ENCODE peak calls at places on chromosomes 12 and 14, in nine cellular contexts. S is lung, X is GM23248, H is neuronal stem cell, T is tibial artery, A is lower lobe of right lung, L is brain microvascular endothelial cell, V is uterus, N is astrocyte. Z is an unnamed sample. For H3K27me3, the result is how much of the 10 kb centered on the place peaks cover.

GRCh38 chr12:62438098-62438692 is 28.4 kb upstream of the MON2 start:
- DNase-seq in S (peak), X (peak), H (peak), T (no peak), A (no peak), L (peak), V (peak), N (peak), Z (no peak)

GRCh38 chr14:101556566-101557320 is 4.6 kb upstream of the DIO3 start:
- DNase-seq in S (no peak), X (no peak), H (no peak), T (no peak), A (peak), L (no peak), V (no peak), N (no peak), Z (no peak)

GRCh38 chr12:94202245-94203180 is 54.1 kb downstream of the PLXNC1 start:
- DNase-seq in S (no peak), X (no peak), H (no peak), T (no peak), A (no peak), L (no peak), V (no peak), N (no peak), Z (no peak)

GRCh38 chr12:12449533-12450025 is 92.7 kb downstream of the BORCS5 start:
- DNase-seq in S (peak), X (no peak), H (no peak), T (no peak), A (no peak), L (no peak), V (no peak), N (no peak), Z (no peak)

GRCh38 chr12:95859344-95859816 is 628 bp downstream of the SNRPF start:
- DNase-seq in S (no peak), X (peak), H (peak), T (no peak), A (no peak), L (peak), V (no peak), N (peak), Z (no peak)

GRCh38 chr14:90193925-90194324 is 62.4 kb upstream of the PSMC1 start:
- DNase-seq in S (no peak), X (no peak), H (no peak), T (no peak), A (no peak), L (no peak), V (no peak), N (no peak), Z (no peak)

GRCh38 chr14:72457641-72458040 is 436.3 kb downstream of the DPF3 start:
- DNase-seq in S (no peak), X (peak), H (no peak), T (no peak), A (no peak), L (peak), V (no peak), N (peak), Z (peak)

GRCh38 chr14:78324353-78324752 is 154.2 kb downstream of the NRXN3 start:
- DNase-seq in S (no peak), X (no peak), H (no peak), T (no peak), A (no peak), L (no peak), V (no peak), N (no peak), Z (no peak)

GRCh38 chr12:58818546-58818945 is 101.8 kb downstream of the LRIG3 start:
- DNase-seq in S (no peak), X (peak), H (no peak), T (no peak), A (no peak), L (no peak), V (no peak), N (peak), Z (no peak)

GRCh38 chr12:41819948-41820347 is 324.7 kb downstream of the GXYLT1 start:
- DNase-seq in S (no peak), X (no peak), H (no peak), T (no peak), A (no peak), L (no peak), V (no peak), N (no peak), Z (no peak)

GRCh38 chr12:4133636-4134433 is 139.7 kb upstream of the CCND2 start:
- DNase-seq in S (no peak), X (no peak), H (no peak), T (no peak), A (no peak), L (no peak), V (no peak), N (no peak), Z (no peak)

GRCh38 chr14:21244546-21244945 is 24.7 kb downstream of the HNRNPC start:
- DNase-seq in S (no peak), X (peak), H (no peak), T (no peak), A (no peak), L (no peak), V (no peak), N (no peak), Z (no peak)

GRCh38 chr14:64769096-64770020 is 65.1 kb downstream of the PLEKHG3 start:
- DNase-seq in S (no peak), X (no peak), H (no peak), T (peak), A (no peak), L (no peak), V (no peak), N (no peak), Z (no peak)

GRCh38 chr12:92570056-92570753 is 132.6 kb upstream of the PLEKHG7 start:
- DNase-seq in S (peak), X (peak), H (peak), T (no peak), A (no peak), L (peak), V (peak), N (peak), Z (peak)

GRCh38 chr14:63178912-63179311 is 25.3 kb upstream of the RHOJ start:
- DNase-seq in S (no peak), X (peak), H (no peak), T (no peak), A (no peak), L (peak), V (no peak), N (peak), Z (peak)

GRCh38 chr14:91980157-91980556 is 32.7 kb upstream of the FBLN5 start:
- DNase-seq in S (no peak), X (peak), H (no peak), T (no peak), A (no peak), L (peak), V (no peak), N (peak), Z (peak)

GRCh38 chr12:132986001-132986884 is at the start of gene ZNF26:
- DNase-seq in S (peak), X (peak), H (peak), T (peak), A (peak), L (peak), V (peak), N (peak), Z (peak)

GRCh38 chr12:79344855-79345840 is 345.6 kb downstream of the PAWR start:
- DNase-seq in S (no peak), X (peak), H (peak), T (no peak), A (no peak), L (peak), V (no peak), N (peak), Z (no peak)

GRCh38 chr12:18998343-18999270 is 130.9 kb upstream of the PLEKHA5 start:
- DNase-seq in S (peak), X (peak), H (no peak), T (no peak), A (no peak), L (peak), V (no peak), N (peak), Z (peak)

GRCh38 chr12:21183721-21184275 is 52.8 kb downstream of the SLCO1B1 start:
- DNase-seq in S (no peak), X (peak), H (no peak), T (no peak), A (no peak), L (no peak), V (no peak), N (peak), Z (no peak)

GRCh38 chr12:103840399-103840880 is 594 bp downstream of the NT5DC3 start:
- DNase-seq in S (no peak), X (peak), H (no peak), T (peak), A (peak), L (no peak), V (peak), N (peak), Z (no peak)

GRCh38 chr14:73238262-73238852 is 1.1 kb downstream of the PAPLN start:
- DNase-seq in S (no peak), X (peak), H (no peak), T (no peak), A (no peak), L (peak), V (no peak), N (peak), Z (no peak)

GRCh38 chr14:103100281-103101121 is 6.0 kb downstream of the EXOC3L4 start:
- DNase-seq in S (no peak), X (no peak), H (no peak), T (no peak), A (no peak), L (no peak), V (no peak), N (no peak), Z (no peak)

GRCh38 chr12:70645494-70646317 is 8.5 kb upstream of the PTPRB start:
- DNase-seq in S (peak), X (peak), H (no peak), T (no peak), A (peak), L (peak), V (peak), N (peak), Z (peak)

GRCh38 chr12:4272014-4272975 is 1.3 kb upstream of the CCND2 start:
- DNase-seq in S (peak), X (peak), H (peak), T (peak), A (peak), L (peak), V (peak), N (peak), Z (no peak)

GRCh38 chr12:6294156-6294532 is 16.3 kb upstream of the PLEKHG6 start:
- DNase-seq in S (no peak), X (no peak), H (no peak), T (no peak), A (peak), L (no peak), V (no peak), N (no peak), Z (no peak)
- H3K27me3 ChIP-seq in S (under half), X (under half), H (under half), T (under half), A (under half), L (under half), V (under half), N (under half), Z (under half)

GRCh38 chr14:105155071-105155651 is 13.4 kb downstream of the JAG2 start:
- DNase-seq in S (no peak), X (no peak), H (no peak), T (no peak), A (no peak), L (no peak), V (no peak), N (no peak), Z (no peak)
- H3K4me3 ChIP-seq in S (no peak), X (no peak), H (no peak), T (no peak), A (no peak), L (no peak), V (no peak), N (no peak), Z (no peak)

GRCh38 chr12:111201036-111201435 is 167.9 kb downstream of the PHETA1 start:
- DNase-seq in S (no peak), X (no peak), H (no peak), T (no peak), A (no peak), L (no peak), V (no peak), N (no peak), Z (no peak)

GRCh38 chr12:111201495-111202236 is 167.2 kb downstream of the PHETA1 start:
- DNase-seq in S (no peak), X (no peak), H (no peak), T (no peak), A (no peak), L (no peak), V (no peak), N (no peak), Z (no peak)

GRCh38 chr12:111202237-111202592 is 166.7 kb downstream of the PHETA1 start:
- DNase-seq in S (no peak), X (no peak), H (no peak), T (no peak), A (no peak), L (no peak), V (no peak), N (no peak), Z (no peak)

GRCh38 chr12:111203969-111204368 is 164.9 kb downstream of the PHETA1 start:
- DNase-seq in S (no peak), X (no peak), H (no peak), T (no peak), A (no peak), L (no peak), V (no peak), N (no peak), Z (no peak)

DNA sequence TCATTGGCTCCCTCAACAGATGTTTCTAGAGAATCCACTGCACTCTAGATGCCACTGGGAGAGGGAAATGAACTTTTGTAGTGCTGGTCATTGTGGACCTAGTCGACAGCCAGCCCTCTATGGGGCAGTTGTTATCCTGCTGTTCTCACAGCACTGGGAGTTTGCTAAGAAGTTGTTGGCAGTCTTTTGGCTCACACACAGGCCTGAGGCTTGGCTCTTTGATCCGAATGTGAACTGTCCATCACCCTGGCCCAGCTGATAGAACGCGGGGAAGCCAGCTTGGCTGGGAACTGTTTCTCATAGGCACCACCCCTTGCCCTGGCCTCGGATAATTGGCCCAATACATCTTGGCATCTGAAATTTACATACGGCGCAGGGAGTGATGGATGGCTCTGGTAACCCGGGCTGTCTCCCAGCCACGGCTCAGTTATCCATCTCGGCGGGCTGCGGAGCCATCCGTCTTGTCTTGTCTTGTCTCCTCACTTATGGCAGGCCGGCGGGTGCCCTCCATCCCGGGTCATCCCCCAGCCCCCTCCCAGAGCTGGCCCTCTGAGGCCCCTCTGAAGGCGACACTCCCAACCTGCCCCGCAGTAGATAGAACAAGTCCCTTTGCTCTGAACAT is 164.1 kb downstream of the PHETA1 start:
- DNase-seq in S (no peak), X (no peak), H (no peak), T (no peak), A (no peak), L (no peak), V (no peak), N (no peak), Z (no peak)
- H3K27me3 ChIP-seq in S (under half), X (under half), H (under half), T (under half), A (half or more), L (under half), V (under half), N (under half), Z (under half)

DNA sequence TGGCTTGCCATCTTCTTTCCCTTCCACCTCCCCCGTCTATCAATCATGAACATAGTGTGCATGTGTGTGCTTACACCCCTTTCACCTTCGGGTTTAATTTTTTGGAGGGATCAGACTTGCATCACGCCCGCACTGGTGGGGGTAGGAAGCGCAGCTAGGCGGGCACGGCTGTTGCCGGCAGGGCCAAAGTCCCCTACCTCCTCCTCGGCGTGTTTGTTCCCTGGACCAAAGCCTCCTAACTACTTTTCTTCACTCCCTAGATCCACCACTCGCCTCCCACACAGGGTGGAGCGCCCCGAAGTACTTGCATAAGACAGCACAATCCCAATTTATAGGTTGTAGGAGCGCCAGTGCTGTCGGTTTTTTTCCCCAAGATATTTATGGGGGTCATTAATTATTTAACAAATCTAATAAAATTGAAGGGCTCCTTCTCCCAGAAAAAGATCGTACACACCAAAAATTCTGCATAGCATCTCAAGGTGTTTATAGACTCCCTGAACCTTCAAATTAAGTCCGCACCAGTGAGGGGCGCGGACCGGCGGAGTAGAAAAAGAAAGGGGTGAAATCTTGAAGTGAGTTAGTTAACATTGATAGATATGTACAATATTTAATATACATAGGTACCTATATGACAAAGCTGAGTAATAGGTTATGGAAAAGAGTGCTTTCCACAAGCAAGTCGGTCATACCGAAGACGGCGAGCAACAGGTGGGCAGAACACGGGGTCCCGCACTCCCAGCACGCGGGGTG is 714 bp downstream of the PKP2 start:
- DNase-seq in S (no peak), X (no peak), H (no peak), T (no peak), A (no peak), L (no peak), V (peak), N (no peak), Z (no peak)
- H3K4me3 ChIP-seq in S (peak), X (no peak), H (peak), T (peak), A (peak), L (peak), V (peak), N (peak), Z (peak)

GRCh38 chr14:96055065-96055752 is 16.0 kb downstream of the C14orf132 start:
- DNase-seq in S (no peak), X (peak), H (no peak), T (no peak), A (no peak), L (peak), V (no peak), N (peak), Z (no peak)

GRCh38 chr14:96056509-96057422 is 17.6 kb downstream of the C14orf132 start:
- DNase-seq in S (no peak), X (no peak), H (no peak), T (peak), A (no peak), L (no peak), V (no peak), N (no peak), Z (no peak)

GRCh38 chr14:96057738-96058137 is 18.6 kb downstream of the C14orf132 start:
- DNase-seq in S (no peak), X (no peak), H (no peak), T (peak), A (no peak), L (no peak), V (no peak), N (no peak), Z (no peak)

GRCh38 chr14:96054661-96055060 is 15.5 kb downstream of the C14orf132 start:
- DNase-seq in S (no peak), X (peak), H (no peak), T (no peak), A (no peak), L (no peak), V (no peak), N (no peak), Z (no peak)

GRCh38 chr14:96055753-96056508 is 16.8 kb downstream of the C14orf132 start:
- DNase-seq in S (no peak), X (no peak), H (no peak), T (no peak), A (no peak), L (no peak), V (no peak), N (no peak), Z (no peak)
- H3K27me3 ChIP-seq in S (under half), X (under half), H (under half), T (under half), A (under half), L (under half), V (under half), N (under half), Z (under half)

GRCh38 chr12:106521901-106522300 is 60.9 kb upstream of the RFX4 start:
- DNase-seq in S (no peak), X (no peak), H (no peak), T (no peak), A (no peak), L (no peak), V (no peak), N (no peak), Z (no peak)

GRCh38 chr12:106522708-106523107 is 60.1 kb upstream of the RFX4 start:
- DNase-seq in S (no peak), X (no peak), H (no peak), T (no peak), A (no peak), L (no peak), V (no peak), N (no peak), Z (no peak)

GRCh38 chr12:106527356-106527755 is 55.4 kb upstream of the RFX4 start:
- DNase-seq in S (no peak), X (peak), H (no peak), T (no peak), A (no peak), L (peak), V (no peak), N (peak), Z (no peak)
- H3K4me3 ChIP-seq in S (no peak), X (no peak), H (no peak), T (no peak), A (no peak), L (no peak), V (no peak), N (no peak), Z (no peak)

DNA sequence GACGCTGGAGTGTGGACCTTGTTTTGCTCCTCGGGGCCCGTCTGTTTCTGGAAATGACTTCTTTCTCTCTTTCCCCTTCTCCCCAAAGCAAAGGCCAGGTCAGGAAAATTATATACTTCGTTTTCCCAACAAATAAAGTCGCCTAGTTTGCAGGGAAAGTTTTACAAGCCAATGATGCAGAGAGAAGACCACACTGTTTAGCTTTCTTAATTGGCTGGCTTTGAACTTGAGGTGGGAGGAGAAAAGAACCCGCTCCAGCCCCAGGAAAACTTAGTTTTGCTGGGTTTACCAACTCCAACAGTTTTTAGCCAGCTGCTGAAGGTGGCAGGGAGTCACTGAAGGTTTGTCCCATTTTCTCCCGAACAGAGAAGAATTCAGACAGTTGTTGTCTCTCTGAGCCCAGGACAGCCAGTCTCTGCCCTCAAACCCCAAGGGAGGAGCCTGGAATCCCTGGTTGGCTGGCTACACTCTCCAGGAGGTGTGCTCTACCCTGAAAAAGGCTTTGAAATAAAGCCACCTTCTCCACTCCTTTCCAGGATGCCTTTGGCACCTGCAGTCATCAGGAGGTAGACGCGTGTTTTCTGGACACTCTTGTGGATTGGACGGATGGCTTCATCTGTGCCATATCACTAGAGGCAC is 24.8 kb downstream of the BCL11B start:
- DNase-seq in S (no peak), X (no peak), H (no peak), T (no peak), A (no peak), L (no peak), V (no peak), N (no peak), Z (no peak)
- H3K27me3 ChIP-seq in S (under half), X (under half), H (half or more), T (under half), A (half or more), L (under half), V (under half), N (under half), Z (under half)

GRCh38 chr14:54804720-54805060 is 97.9 kb downstream of the GCH1 start:
- DNase-seq in S (no peak), X (no peak), H (no peak), T (no peak), A (no peak), L (no peak), V (no peak), N (no peak), Z (no peak)

GRCh38 chr14:54806616-54807015 is 96.0 kb downstream of the GCH1 start:
- DNase-seq in S (no peak), X (no peak), H (no peak), T (no peak), A (no peak), L (no peak), V (no peak), N (no peak), Z (no peak)

GRCh38 chr14:54805080-54805479 is 97.5 kb downstream of the GCH1 start:
- DNase-seq in S (no peak), X (no peak), H (no peak), T (no peak), A (no peak), L (no peak), V (no peak), N (no peak), Z (no peak)

GRCh38 chr14:54803926-54804719 is 98.5 kb downstream of the GCH1 start:
- DNase-seq in S (no peak), X (no peak), H (no peak), T (no peak), A (no peak), L (no peak), V (no peak), N (no peak), Z (no peak)

GRCh38 chr14:54805521-54806322 is 96.9 kb downstream of the GCH1 start:
- DNase-seq in S (peak), X (peak), H (peak), T (peak), A (peak), L (peak), V (peak), N (peak), Z (no peak)
- H3K4me3 ChIP-seq in S (no peak), X (peak), H (no peak), T (no peak), A (no peak), L (no peak), V (no peak), N (peak), Z (no peak)